ENCODE peak calls at places on chromosomes 6 and 20, in nine cellular contexts. S, M, C, P, V, Q, I, T and U are unnamed samples.

GRCh38 chr20:13739726-13740649 is 44.7 kb downstream of the ESF1 start:
- DNase-seq in P (no peak), C (no peak), S (no peak), M (no peak), V (no peak), I (no peak), T (no peak), Q (no peak), U (no peak)

GRCh38 chr6:97697450-97697849 is 414.4 kb upstream of the MMS22L start:
- DNase-seq in M (no peak), I (no peak), S (no peak), V (peak), P (no peak), Q (no peak), C (no peak), T (peak), U (no peak)

GRCh38 chr6:161417712-161418457 is 144.0 kb upstream of the AGPAT4 start:
- DNase-seq in M (no peak), V (no peak), T (no peak), Q (no peak), C (no peak), I (peak), P (no peak), S (no peak), U (no peak)

GRCh38 chr6:13794184-13794583 is 20.2 kb downstream of the MCUR1 start:
- DNase-seq in V (no peak), M (no peak), I (no peak), S (no peak), T (peak), Q (no peak), P (no peak), C (peak), U (no peak)

GRCh38 chr6:25028346-25028745 is 92.6 kb upstream of the RIPOR2 start:
- DNase-seq in P (no peak), I (no peak), C (no peak), M (no peak), V (no peak), T (no peak), Q (peak), S (no peak), U (no peak)

GRCh38 chr6:36743538-36744441 is 46.2 kb downstream of the RAB44 start:
- DNase-seq in M (no peak), V (no peak), C (no peak), T (no peak), S (no peak), I (no peak), P (peak), Q (no peak), U (no peak)

GRCh38 chr6:160088069-160088773 is 33.4 kb upstream of the SLC22A1 start:
- DNase-seq in I (peak), M (peak), P (peak), S (peak), V (peak), C (no peak), Q (no peak), T (peak), U (peak)

GRCh38 chr6:36160147-36160760 is 29.9 kb downstream of the MAPK13 start:
- DNase-seq in C (no peak), T (no peak), V (no peak), M (no peak), Q (no peak), P (no peak), S (no peak), I (no peak), U (no peak)

GRCh38 chr6:93305088-93305487 is 114.3 kb downstream of the EPHA7 start:
- DNase-seq in I (no peak), V (no peak), S (no peak), M (no peak), C (no peak), P (no peak), Q (no peak), T (no peak), U (no peak)

GRCh38 chr20:36298061-36298460 is 8.1 kb upstream of the DLGAP4 start:
- DNase-seq in P (no peak), Q (no peak), T (no peak), V (no peak), S (no peak), C (no peak), M (no peak), I (no peak), U (no peak)

GRCh38 chr20:20979934-20980333 is 126.2 kb downstream of the LINC00237 start:
- DNase-seq in M (no peak), C (no peak), S (no peak), Q (no peak), I (no peak), T (no peak), V (no peak), P (no peak), U (no peak)

GRCh38 chr6:170004585-170005210 is 253.3 kb downstream of the ERMARD start:
- DNase-seq in V (no peak), T (no peak), C (no peak), P (no peak), I (no peak), Q (no peak), S (no peak), M (no peak), U (no peak)

GRCh38 chr20:6993016-6993415 is 225.5 kb downstream of the BMP2 start:
- DNase-seq in T (no peak), C (no peak), P (no peak), S (no peak), I (no peak), Q (no peak), V (no peak), M (no peak), U (no peak)

GRCh38 chr20:49165611-49166010 is 22.5 kb downstream of the STAU1 start:
- DNase-seq in C (no peak), V (no peak), Q (no peak), I (no peak), T (no peak), M (no peak), P (no peak), S (no peak), U (no peak)

GRCh38 chr6:118602300-118602699 is 49.1 kb downstream of the CEP85L start:
- DNase-seq in I (no peak), C (no peak), T (no peak), S (no peak), Q (no peak), V (no peak), P (no peak), M (no peak), U (no peak)

GRCh38 chr6:20180935-20181334 is 31.3 kb downstream of the MBOAT1 start:
- DNase-seq in C (no peak), T (no peak), S (no peak), P (no peak), I (no peak), M (no peak), Q (no peak), V (no peak), U (no peak)

GRCh38 chr20:15799871-15800270 is 773.4 kb downstream of the KIF16B start:
- DNase-seq in C (no peak), S (no peak), V (no peak), P (no peak), T (no peak), I (no peak), Q (no peak), M (no peak), U (no peak)

GRCh38 chr20:54100563-54100962 is 30.2 kb upstream of the BCAS1 start:
- DNase-seq in V (no peak), T (no peak), Q (no peak), S (no peak), M (no peak), P (no peak), I (no peak), C (no peak), U (no peak)

GRCh38 chr6:43668151-43669028 is 19.2 kb downstream of the MRPS18A start:
- DNase-seq in C (peak), S (peak), M (peak), V (peak), T (peak), Q (peak), I (peak), P (peak), U (peak)

GRCh38 chr20:10665791-10666190 is 8.0 kb downstream of the JAG1 start:
- DNase-seq in I (no peak), T (no peak), V (no peak), S (no peak), M (no peak), Q (no peak), C (no peak), P (no peak), U (no peak)

GRCh38 chr6:100175814-100176275 is 181.8 kb upstream of the MCHR2 start:
- DNase-seq in Q (no peak), C (no peak), M (no peak), I (peak), P (no peak), T (no peak), V (peak), S (no peak), U (no peak)

GRCh38 chr6:147950623-147950987 is 392.0 kb upstream of the SASH1 start:
- DNase-seq in Q (no peak), M (no peak), T (no peak), V (no peak), C (no peak), S (no peak), P (no peak), I (no peak), U (no peak)

GRCh38 chr6:33959661-33960344 is 156.0 kb upstream of the MLN start:
- DNase-seq in S (no peak), V (no peak), Q (no peak), M (no peak), P (no peak), C (no peak), I (no peak), T (no peak), U (peak)

GRCh38 chr20:34109442-34109841 is 2.6 kb downstream of the EIF2S2 start:
- DNase-seq in P (no peak), S (no peak), Q (no peak), M (no peak), V (no peak), I (no peak), T (no peak), C (no peak), U (no peak)

GRCh38 chr6:158817298-158818007 is 1.7 kb downstream of the EZR start:
- DNase-seq in M (no peak), Q (no peak), T (no peak), P (peak), S (no peak), V (peak), I (peak), C (no peak), U (no peak)

GRCh38 chr20:7387638-7388193 is 552.5 kb downstream of the HAO1 start:
- DNase-seq in I (no peak), P (no peak), C (no peak), M (no peak), T (no peak), S (no peak), V (no peak), Q (no peak), U (no peak)

GRCh38 chr6:28943223-28943556 is 19.4 kb upstream of the TRIM27 start:
- DNase-seq in V (peak), I (no peak), Q (no peak), T (no peak), S (no peak), P (no peak), M (peak), C (no peak), U (no peak)

GRCh38 chr6:13813621-13814175 is 659 bp downstream of the MCUR1 start:
- DNase-seq in P (peak), Q (peak), C (peak), S (peak), I (peak), M (peak), V (peak), T (peak), U (peak)

GRCh38 chr6:160177220-160177619 is 55.6 kb downstream of the SLC22A1 start:
- DNase-seq in V (no peak), Q (no peak), S (no peak), M (no peak), I (no peak), P (no peak), T (no peak), C (no peak), U (no peak)

GRCh38 chr6:37624606-37625574 is 72.8 kb downstream of the MDGA1 start:
- DNase-seq in I (peak), M (peak), S (no peak), Q (peak), P (peak), V (peak), C (no peak), T (peak), U (no peak)

GRCh38 chr20:50144362-50144761 is 9.2 kb downstream of the PEDS1 start:
- DNase-seq in I (no peak), M (no peak), T (peak), C (no peak), S (no peak), V (peak), Q (no peak), P (no peak), U (no peak)

GRCh38 chr6:6676910-6677441 is 88.5 kb downstream of the LY86 start:
- DNase-seq in V (peak), Q (peak), P (peak), I (peak), S (peak), M (peak), T (peak), C (peak), U (peak)